ENCODE peak calls at places on chromosomes 7 and 10, in four cellular contexts. Z, D, V and T are unnamed samples.

GRCh38 chr10:116084166-116084565 is 188.8 kb downstream of the GFRA1 start:
- DNase-seq in Z (no peak), D (no peak), V (no peak), T (no peak)

GRCh38 chr10:8138471-8138870 is 84.0 kb downstream of the GATA3 start:
- DNase-seq in Z (no peak), D (no peak), V (no peak), T (no peak)

GRCh38 chr7:135200824-135201331 is 10.4 kb downstream of the WDR91 start:
- DNase-seq in V (no peak), D (no peak), Z (no peak), T (no peak)

GRCh38 chr7:92255308-92255707 is 9.5 kb downstream of the ANKIB1 start:
- DNase-seq in V (no peak), Z (no peak), D (no peak), T (no peak)

GRCh38 chr10:34444223-34445183 is 370.6 kb downstream of the PARD3 start:
- DNase-seq in V (no peak), D (no peak), Z (no peak), T (no peak)

GRCh38 chr7:158001621-158002320 is 585.9 kb downstream of the PTPRN2 start:
- DNase-seq in D (no peak), Z (no peak), V (no peak), T (no peak)

GRCh38 chr10:114418109-114418508 is 13.8 kb upstream of the AFAP1L2 start:
- DNase-seq in D (no peak), Z (no peak), V (no peak), T (no peak)

GRCh38 chr7:22858640-22859561 is 36.3 kb upstream of the TOMM7 start:
- DNase-seq in Z (no peak), D (no peak), V (no peak), T (no peak)

GRCh38 chr10:59773088-59773487 is 19.8 kb upstream of the MRLN start:
- DNase-seq in D (no peak), Z (no peak), V (no peak), T (no peak)

GRCh38 chr10:96743988-96744585 is 23.8 kb upstream of the PIK3AP1 start:
- DNase-seq in Z (no peak), V (no peak), D (peak; percentile 44), T (no peak)

GRCh38 chr10:113911113-113911512 is 56.7 kb downstream of the NHLRC2 start:
- DNase-seq in D (no peak), V (no peak), Z (no peak), T (no peak)

GRCh38 chr7:106736508-106737201 is 75.7 kb upstream of the CCDC71L start:
- DNase-seq in D (peak; percentile 28), Z (no peak), V (peak; percentile 48), T (peak; percentile 68)

GRCh38 chr10:30977385-30977784 is 54.3 kb downstream of the ZNF438 start:
- DNase-seq in Z (no peak), D (no peak), V (no peak), T (no peak)

GRCh38 chr10:104589871-104590270 is 51.2 kb upstream of the SORCS3 start:
- DNase-seq in V (no peak), Z (no peak), D (no peak), T (peak; percentile 38)

GRCh38 chr10:115432188-115432819 is 339.1 kb downstream of the ATRNL1 start:
- DNase-seq in D (peak; percentile 31), Z (no peak), V (no peak), T (no peak)

GRCh38 chr7:84629216-84629615 is 434.6 kb upstream of the SEMA3A start:
- DNase-seq in Z (no peak), V (no peak), D (no peak), T (no peak)

GRCh38 chr7:47254081-47255006 is 327.6 kb downstream of the TNS3 start:
- DNase-seq in Z (peak; percentile 54), V (no peak), D (peak; percentile 20), T (peak; percentile 67)

GRCh38 chr7:56007167-56007652 is 42.8 kb downstream of the NIPSNAP2 start:
- DNase-seq in D (peak; percentile 99), Z (no peak), V (no peak), T (no peak)

GRCh38 chr7:69465262-69465661 is 133.0 kb upstream of the AUTS2 start:
- DNase-seq in D (no peak), Z (no peak), V (no peak), T (no peak)

GRCh38 chr10:118394557-118395194 is 52.6 kb upstream of the FAM204A start:
- DNase-seq in Z (no peak), D (no peak), V (no peak), T (no peak)

GRCh38 chr7:101618207-101618839 is 10.8 kb downstream of the MYL10 start:
- DNase-seq in V (no peak), Z (no peak), D (no peak), T (no peak)

GRCh38 chr7:120538335-120538734 is 265.4 kb downstream of the KCND2 start:
- DNase-seq in V (no peak), D (no peak), Z (no peak), T (no peak)

GRCh38 chr7:18475488-18475887 is 20.1 kb upstream of the HDAC9 start:
- DNase-seq in V (no peak), Z (no peak), D (no peak), T (no peak)

GRCh38 chr10:18142151-18142550 is 1.9 kb downstream of the CACNB2 start:
- DNase-seq in Z (no peak), V (no peak), D (no peak), T (no peak)

GRCh38 chr10:18140957-18141888 is 999 bp downstream of the CACNB2 start:
- DNase-seq in V (no peak), D (no peak), Z (no peak), T (no peak)

GRCh38 chr10:18144928-18145327 is 4.7 kb downstream of the CACNB2 start:
- DNase-seq in D (no peak), Z (no peak), V (no peak), T (no peak)

GRCh38 chr10:18149401-18149800 is 9.2 kb downstream of the CACNB2 start:
- DNase-seq in V (no peak), Z (no peak), D (no peak), T (no peak)

DNA sequence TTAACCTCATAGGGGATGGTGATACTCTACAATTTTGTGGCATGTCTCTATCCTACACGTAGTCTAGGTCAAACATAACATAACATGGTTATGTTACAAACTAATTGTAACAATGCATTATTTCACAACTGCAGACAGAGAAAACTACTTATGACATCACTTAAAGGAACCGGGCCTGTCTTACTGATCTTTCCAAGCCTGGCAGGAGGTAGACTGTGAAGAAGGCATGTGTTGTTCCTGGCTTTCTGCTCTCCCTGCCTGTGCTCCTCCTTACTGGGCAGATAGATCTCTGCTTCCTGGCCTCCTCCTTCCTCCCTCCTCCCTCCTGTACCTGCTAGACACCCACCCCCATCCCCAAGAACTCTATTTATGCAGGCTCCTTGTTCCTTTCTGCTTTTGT is 5.4 kb downstream of the CACNB2 start:
- DNase-seq in D (no peak), Z (no peak), V (no peak), T (no peak)
- TF ChIP-seq SUZ12 in D (no peak), Z (no peak), V (no peak), T (no peak)

DNA sequence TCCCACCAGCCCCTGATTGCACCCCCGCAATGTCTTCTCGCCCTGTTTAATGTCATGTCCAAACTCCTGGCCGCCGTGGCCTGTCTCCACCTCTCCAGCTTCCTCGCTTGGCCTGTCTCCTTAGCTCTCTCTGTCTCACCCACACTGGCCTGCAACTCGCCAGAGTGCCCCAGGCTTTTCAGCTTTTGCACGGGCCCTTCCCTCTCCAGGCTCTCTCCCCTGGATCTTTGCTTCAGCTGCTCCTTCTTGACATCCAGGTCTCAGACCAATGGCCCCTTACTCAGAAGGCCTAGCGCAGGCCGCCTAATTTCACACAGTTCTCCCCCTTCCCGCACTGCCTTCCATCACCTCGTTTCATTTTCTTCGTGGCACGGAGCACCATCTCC is 523 bp upstream of the AGK start:
- DNase-seq in D (no peak), V (no peak), Z (no peak), T (no peak)
- TF ChIP-seq YY1 in D (no peak), V (no peak), Z (no peak), T (no peak)

GRCh38 chr7:1368150-1368681 is 91.1 kb downstream of the MICALL2 start:
- DNase-seq in Z (no peak), V (no peak), D (no peak), T (no peak)
- H3K27me3 ChIP-seq in Z (no peaks in the 10 kb centered on the region), V (peaks cover 3% of the 10 kb centered on the region), D (peaks cover 60% of the 10 kb centered on the region), T (peaks cover 9% of the 10 kb centered on the region)

GRCh38 chr10:132100556-132101349 is 35.0 kb downstream of the JAKMIP3 start:
- DNase-seq in V (no peak), Z (no peak), D (no peak), T (no peak)
- TF ChIP-seq SUZ12 in V (no peak), Z (no peak), D (no peak), T (no peak)

GRCh38 chr7:132255084-132255483 is 321.2 kb downstream of the PLXNA4 start:
- DNase-seq in V (no peak), D (no peak), Z (no peak), T (no peak)
- TF ChIP-seq YY1 in V (no peak), D (no peak), Z (no peak), T (no peak)

GRCh38 chr7:128917061-128917460 is 6.6 kb upstream of the KCP start:
- DNase-seq in Z (no peak), V (no peak), D (no peak), T (no peak)
- H3K27me3 ChIP-seq in Z (peaks cover 27% of the 10 kb centered on the region), V (no peaks in the 10 kb centered on the region), D (peaks cover 39% of the 10 kb centered on the region), T (no peaks in the 10 kb centered on the region)

GRCh38 chr10:9824546-9825164 is 1193.0 kb upstream of the CELF2 start:
- DNase-seq in Z (no peak), D (no peak), V (no peak), T (no peak)
- TF ChIP-seq SUZ12 in Z (no peak), D (no peak), V (no peak), T (no peak)